ENCODE peak calls at places on chromosomes 3 and 15, in ten cellular contexts. One of them, this sample, is unnamed.

GRCh38 chr3:154428369-154429206 is 1.4 kb downstream of the GPR149 start:
- DNase-seq in ovary: no peak
- DNase-seq in stimulated activated naive CD8-positive, alpha-beta T cell treated with anti-CD3 and anti-CD28 coated beads, Interleukin-15, amount 100 ng/mL, for 72 hours: no peak
- DNase-seq in nephron progenitor cell: peak; percentile 51
- DNase-seq in GM12891: no peak
- DNase-seq in IMR-90: no peak
- DNase-seq in naive thymus-derived CD8-positive, alpha-beta T cell: no peak
- DNase-seq in heart left ventricle: no peak
- DNase-seq in coronary artery: no peak
- DNase-seq in pulmonary artery endothelial cell: no peak
- DNase-seq in this sample: no peak

GRCh38 chr15:32818758-32819405 is 101.1 kb downstream of the GREM1 start:
- DNase-seq in coronary artery: no peak
- DNase-seq in stimulated activated naive CD8-positive, alpha-beta T cell treated with anti-CD3 and anti-CD28 coated beads, Interleukin-15, amount 100 ng/mL, for 72 hours: no peak
- DNase-seq in nephron progenitor cell: peak; percentile 47
- DNase-seq in naive thymus-derived CD8-positive, alpha-beta T cell: no peak
- DNase-seq in IMR-90: peak; percentile 86
- DNase-seq in pulmonary artery endothelial cell: no peak
- DNase-seq in GM12891: no peak
- DNase-seq in ovary: no peak
- DNase-seq in heart left ventricle: no peak
- DNase-seq in this sample: peak; percentile 77

GRCh38 chr3:140216249-140216648 is 281.3 kb downstream of the CLSTN2 start:
- DNase-seq in heart left ventricle: no peak
- DNase-seq in nephron progenitor cell: no peak
- DNase-seq in coronary artery: no peak
- DNase-seq in stimulated activated naive CD8-positive, alpha-beta T cell treated with anti-CD3 and anti-CD28 coated beads, Interleukin-15, amount 100 ng/mL, for 72 hours: no peak
- DNase-seq in IMR-90: no peak
- DNase-seq in pulmonary artery endothelial cell: no peak
- DNase-seq in ovary: no peak
- DNase-seq in naive thymus-derived CD8-positive, alpha-beta T cell: no peak
- DNase-seq in GM12891: no peak
- DNase-seq in this sample: peak; percentile 25

GRCh38 chr15:43881944-43882343 is 55.1 kb downstream of the WDR76 start:
- DNase-seq in ovary: no peak
- DNase-seq in stimulated activated naive CD8-positive, alpha-beta T cell treated with anti-CD3 and anti-CD28 coated beads, Interleukin-15, amount 100 ng/mL, for 72 hours: no peak
- DNase-seq in heart left ventricle: no peak
- DNase-seq in naive thymus-derived CD8-positive, alpha-beta T cell: no peak
- DNase-seq in pulmonary artery endothelial cell: no peak
- DNase-seq in IMR-90: no peak
- DNase-seq in GM12891: no peak
- DNase-seq in coronary artery: no peak
- DNase-seq in nephron progenitor cell: no peak
- DNase-seq in this sample: no peak

GRCh38 chr3:139839659-139840058 is 95.3 kb upstream of the CLSTN2 start:
- DNase-seq in pulmonary artery endothelial cell: no peak
- DNase-seq in naive thymus-derived CD8-positive, alpha-beta T cell: no peak
- DNase-seq in ovary: no peak
- DNase-seq in nephron progenitor cell: no peak
- DNase-seq in coronary artery: no peak
- DNase-seq in IMR-90: no peak
- DNase-seq in GM12891: no peak
- DNase-seq in heart left ventricle: no peak
- DNase-seq in stimulated activated naive CD8-positive, alpha-beta T cell treated with anti-CD3 and anti-CD28 coated beads, Interleukin-15, amount 100 ng/mL, for 72 hours: no peak
- DNase-seq in this sample: no peak

GRCh38 chr15:63950911-63951481 is 95.3 kb downstream of the DAPK2 start:
- DNase-seq in ovary: no peak
- DNase-seq in coronary artery: no peak
- DNase-seq in stimulated activated naive CD8-positive, alpha-beta T cell treated with anti-CD3 and anti-CD28 coated beads, Interleukin-15, amount 100 ng/mL, for 72 hours: no peak
- DNase-seq in GM12891: no peak
- DNase-seq in nephron progenitor cell: no peak
- DNase-seq in heart left ventricle: no peak
- DNase-seq in IMR-90: peak; percentile 87
- DNase-seq in pulmonary artery endothelial cell: no peak
- DNase-seq in naive thymus-derived CD8-positive, alpha-beta T cell: no peak
- DNase-seq in this sample: no peak

GRCh38 chr15:34851751-34852150 is 56.4 kb upstream of the ACTC1 start:
- DNase-seq in IMR-90: no peak
- DNase-seq in ovary: no peak
- DNase-seq in stimulated activated naive CD8-positive, alpha-beta T cell treated with anti-CD3 and anti-CD28 coated beads, Interleukin-15, amount 100 ng/mL, for 72 hours: no peak
- DNase-seq in naive thymus-derived CD8-positive, alpha-beta T cell: no peak
- DNase-seq in GM12891: no peak
- DNase-seq in nephron progenitor cell: no peak
- DNase-seq in coronary artery: no peak
- DNase-seq in pulmonary artery endothelial cell: no peak
- DNase-seq in heart left ventricle: no peak
- DNase-seq in this sample: no peak

GRCh38 chr15:28994142-28994829 is 108.5 kb downstream of the APBA2 start:
- DNase-seq in heart left ventricle: no peak
- DNase-seq in nephron progenitor cell: no peak
- DNase-seq in ovary: no peak
- DNase-seq in naive thymus-derived CD8-positive, alpha-beta T cell: peak; percentile 32
- DNase-seq in GM12891: no peak
- DNase-seq in IMR-90: no peak
- DNase-seq in coronary artery: no peak
- DNase-seq in pulmonary artery endothelial cell: no peak
- DNase-seq in stimulated activated naive CD8-positive, alpha-beta T cell treated with anti-CD3 and anti-CD28 coated beads, Interleukin-15, amount 100 ng/mL, for 72 hours: no peak
- DNase-seq in this sample: no peak

GRCh38 chr3:45554001-45554691 is 40.4 kb upstream of the LIMD1 start:
- DNase-seq in ovary: no peak
- DNase-seq in IMR-90: peak; percentile 88
- DNase-seq in naive thymus-derived CD8-positive, alpha-beta T cell: no peak
- DNase-seq in coronary artery: no peak
- DNase-seq in GM12891: no peak
- DNase-seq in pulmonary artery endothelial cell: peak; percentile 20
- DNase-seq in stimulated activated naive CD8-positive, alpha-beta T cell treated with anti-CD3 and anti-CD28 coated beads, Interleukin-15, amount 100 ng/mL, for 72 hours: no peak
- DNase-seq in nephron progenitor cell: peak; percentile 26
- DNase-seq in heart left ventricle: no peak
- DNase-seq in this sample: peak; percentile 13

GRCh38 chr15:51816615-51817014 is 12.8 kb upstream of the TMOD3 start:
- DNase-seq in IMR-90: no peak
- DNase-seq in coronary artery: no peak
- DNase-seq in stimulated activated naive CD8-positive, alpha-beta T cell treated with anti-CD3 and anti-CD28 coated beads, Interleukin-15, amount 100 ng/mL, for 72 hours: no peak
- DNase-seq in pulmonary artery endothelial cell: no peak
- DNase-seq in GM12891: no peak
- DNase-seq in ovary: no peak
- DNase-seq in naive thymus-derived CD8-positive, alpha-beta T cell: no peak
- DNase-seq in heart left ventricle: no peak
- DNase-seq in nephron progenitor cell: no peak
- DNase-seq in this sample: no peak

GRCh38 chr3:35651888-35652287 is 12.6 kb downstream of the ARPP21 start:
- DNase-seq in nephron progenitor cell: no peak
- DNase-seq in GM12891: no peak
- DNase-seq in coronary artery: no peak
- DNase-seq in stimulated activated naive CD8-positive, alpha-beta T cell treated with anti-CD3 and anti-CD28 coated beads, Interleukin-15, amount 100 ng/mL, for 72 hours: no peak
- DNase-seq in naive thymus-derived CD8-positive, alpha-beta T cell: no peak
- DNase-seq in pulmonary artery endothelial cell: no peak
- DNase-seq in heart left ventricle: no peak
- DNase-seq in ovary: no peak
- DNase-seq in IMR-90: peak; percentile 22
- DNase-seq in this sample: no peak

GRCh38 chr3:42247576-42248027 is 18.4 kb downstream of the CCK start:
- DNase-seq in pulmonary artery endothelial cell: peak; percentile 26
- DNase-seq in coronary artery: no peak
- DNase-seq in GM12891: no peak
- DNase-seq in stimulated activated naive CD8-positive, alpha-beta T cell treated with anti-CD3 and anti-CD28 coated beads, Interleukin-15, amount 100 ng/mL, for 72 hours: peak; percentile 61
- DNase-seq in heart left ventricle: no peak
- DNase-seq in naive thymus-derived CD8-positive, alpha-beta T cell: peak; percentile 74
- DNase-seq in ovary: no peak
- DNase-seq in nephron progenitor cell: peak; percentile 67
- DNase-seq in IMR-90: peak; percentile 49
- DNase-seq in this sample: peak; percentile 28

GRCh38 chr3:83514130-83514914 is 1444.5 kb upstream of the CADM2 start:
- DNase-seq in ovary: no peak
- DNase-seq in GM12891: no peak
- DNase-seq in coronary artery: no peak
- DNase-seq in pulmonary artery endothelial cell: no peak
- DNase-seq in stimulated activated naive CD8-positive, alpha-beta T cell treated with anti-CD3 and anti-CD28 coated beads, Interleukin-15, amount 100 ng/mL, for 72 hours: no peak
- DNase-seq in IMR-90: no peak
- DNase-seq in naive thymus-derived CD8-positive, alpha-beta T cell: no peak
- DNase-seq in nephron progenitor cell: no peak
- DNase-seq in heart left ventricle: no peak
- DNase-seq in this sample: peak; percentile 24

GRCh38 chr3:133152056-133152455 is 113.9 kb downstream of the TMEM108 start:
- DNase-seq in coronary artery: no peak
- DNase-seq in ovary: no peak
- DNase-seq in naive thymus-derived CD8-positive, alpha-beta T cell: no peak
- DNase-seq in heart left ventricle: no peak
- DNase-seq in nephron progenitor cell: no peak
- DNase-seq in stimulated activated naive CD8-positive, alpha-beta T cell treated with anti-CD3 and anti-CD28 coated beads, Interleukin-15, amount 100 ng/mL, for 72 hours: no peak
- DNase-seq in IMR-90: no peak
- DNase-seq in GM12891: no peak
- DNase-seq in pulmonary artery endothelial cell: no peak
- DNase-seq in this sample: no peak

GRCh38 chr3:193240850-193241706 is at the start of gene PLAAT1:
- DNase-seq in GM12891: peak; percentile 25
- DNase-seq in pulmonary artery endothelial cell: no peak
- DNase-seq in stimulated activated naive CD8-positive, alpha-beta T cell treated with anti-CD3 and anti-CD28 coated beads, Interleukin-15, amount 100 ng/mL, for 72 hours: peak; percentile 8
- DNase-seq in coronary artery: no peak
- DNase-seq in ovary: peak; percentile 14
- DNase-seq in nephron progenitor cell: peak; percentile 84
- DNase-seq in IMR-90: peak; percentile 19
- DNase-seq in naive thymus-derived CD8-positive, alpha-beta T cell: no peak
- DNase-seq in heart left ventricle: peak; percentile 78
- DNase-seq in this sample: peak; percentile 74

GRCh38 chr3:118101891-118102290 is 932.8 kb downstream of the IGSF11 start:
- DNase-seq in nephron progenitor cell: no peak
- DNase-seq in naive thymus-derived CD8-positive, alpha-beta T cell: no peak
- DNase-seq in IMR-90: no peak
- DNase-seq in stimulated activated naive CD8-positive, alpha-beta T cell treated with anti-CD3 and anti-CD28 coated beads, Interleukin-15, amount 100 ng/mL, for 72 hours: no peak
- DNase-seq in pulmonary artery endothelial cell: no peak
- DNase-seq in heart left ventricle: no peak
- DNase-seq in coronary artery: no peak
- DNase-seq in ovary: no peak
- DNase-seq in GM12891: no peak
- DNase-seq in this sample: no peak

GRCh38 chr3:55904716-55905115 is 417.6 kb upstream of the WNT5A start:
- DNase-seq in stimulated activated naive CD8-positive, alpha-beta T cell treated with anti-CD3 and anti-CD28 coated beads, Interleukin-15, amount 100 ng/mL, for 72 hours: no peak
- DNase-seq in heart left ventricle: no peak
- DNase-seq in pulmonary artery endothelial cell: no peak
- DNase-seq in coronary artery: no peak
- DNase-seq in IMR-90: no peak
- DNase-seq in nephron progenitor cell: no peak
- DNase-seq in naive thymus-derived CD8-positive, alpha-beta T cell: no peak
- DNase-seq in ovary: no peak
- DNase-seq in GM12891: no peak
- DNase-seq in this sample: no peak

GRCh38 chr15:39403674-39404117 is 177.2 kb upstream of the THBS1 start:
- DNase-seq in pulmonary artery endothelial cell: peak; percentile 56
- DNase-seq in GM12891: no peak
- DNase-seq in ovary: no peak
- DNase-seq in coronary artery: no peak
- DNase-seq in nephron progenitor cell: no peak
- DNase-seq in naive thymus-derived CD8-positive, alpha-beta T cell: no peak
- DNase-seq in IMR-90: peak; percentile 88
- DNase-seq in heart left ventricle: no peak
- DNase-seq in stimulated activated naive CD8-positive, alpha-beta T cell treated with anti-CD3 and anti-CD28 coated beads, Interleukin-15, amount 100 ng/mL, for 72 hours: no peak
- DNase-seq in this sample: peak; percentile 47

GRCh38 chr15:58078591-58078990 is 13.1 kb upstream of the ALDH1A2 start:
- DNase-seq in pulmonary artery endothelial cell: no peak
- DNase-seq in IMR-90: no peak
- DNase-seq in heart left ventricle: no peak
- DNase-seq in nephron progenitor cell: no peak
- DNase-seq in naive thymus-derived CD8-positive, alpha-beta T cell: no peak
- DNase-seq in stimulated activated naive CD8-positive, alpha-beta T cell treated with anti-CD3 and anti-CD28 coated beads, Interleukin-15, amount 100 ng/mL, for 72 hours: no peak
- DNase-seq in GM12891: no peak
- DNase-seq in coronary artery: no peak
- DNase-seq in ovary: no peak
- DNase-seq in this sample: no peak

GRCh38 chr3:151709847-151710246 is 23.9 kb upstream of the AADACL2 start:
- DNase-seq in stimulated activated naive CD8-positive, alpha-beta T cell treated with anti-CD3 and anti-CD28 coated beads, Interleukin-15, amount 100 ng/mL, for 72 hours: no peak
- DNase-seq in coronary artery: no peak
- DNase-seq in heart left ventricle: no peak
- DNase-seq in ovary: no peak
- DNase-seq in IMR-90: peak; percentile 85
- DNase-seq in nephron progenitor cell: no peak
- DNase-seq in GM12891: no peak
- DNase-seq in naive thymus-derived CD8-positive, alpha-beta T cell: no peak
- DNase-seq in pulmonary artery endothelial cell: no peak
- DNase-seq in this sample: no peak

GRCh38 chr15:80188293-80188692 is 35.5 kb downstream of the FAH start:
- DNase-seq in nephron progenitor cell: no peak
- DNase-seq in stimulated activated naive CD8-positive, alpha-beta T cell treated with anti-CD3 and anti-CD28 coated beads, Interleukin-15, amount 100 ng/mL, for 72 hours: no peak
- DNase-seq in pulmonary artery endothelial cell: no peak
- DNase-seq in ovary: no peak
- DNase-seq in coronary artery: no peak
- DNase-seq in GM12891: no peak
- DNase-seq in IMR-90: no peak
- DNase-seq in naive thymus-derived CD8-positive, alpha-beta T cell: no peak
- DNase-seq in heart left ventricle: no peak
- DNase-seq in this sample: no peak

GRCh38 chr15:34065941-34066340 is 26.9 kb upstream of the AVEN start:
- DNase-seq in nephron progenitor cell: no peak
- DNase-seq in IMR-90: no peak
- DNase-seq in ovary: no peak
- DNase-seq in coronary artery: no peak
- DNase-seq in pulmonary artery endothelial cell: no peak
- DNase-seq in naive thymus-derived CD8-positive, alpha-beta T cell: no peak
- DNase-seq in stimulated activated naive CD8-positive, alpha-beta T cell treated with anti-CD3 and anti-CD28 coated beads, Interleukin-15, amount 100 ng/mL, for 72 hours: no peak
- DNase-seq in heart left ventricle: no peak
- DNase-seq in GM12891: no peak
- DNase-seq in this sample: no peak

GRCh38 chr15:101127503-101128076 is 124.3 kb downstream of the CHSY1 start:
- DNase-seq in heart left ventricle: peak; percentile 81
- DNase-seq in naive thymus-derived CD8-positive, alpha-beta T cell: peak; percentile 37
- DNase-seq in coronary artery: peak; percentile 91
- DNase-seq in GM12891: no peak
- DNase-seq in nephron progenitor cell: no peak
- DNase-seq in IMR-90: peak; percentile 98
- DNase-seq in stimulated activated naive CD8-positive, alpha-beta T cell treated with anti-CD3 and anti-CD28 coated beads, Interleukin-15, amount 100 ng/mL, for 72 hours: peak; percentile 61
- DNase-seq in ovary: peak; percentile 86
- DNase-seq in pulmonary artery endothelial cell: peak; percentile 74
- DNase-seq in this sample: peak; percentile 90

This sample was measured in H4.